ENCODE peak calls at places on chromosomes 13 and 19, in four cellular contexts. J is MG63, B is tibial artery, A is lower leg skin. X is an unnamed sample.
A peak's percentile ranks its signal among the peaks of the same experiment; 100 is the strongest.

GRCh38 chr13:113550453-113550852 is 34.1 kb upstream of the TFDP1 start:
- DNase-seq in J (no peak), B (no peak), A (no peak), X (no peak)

GRCh38 chr19:55678121-55678671 is 3.2 kb downstream of the EPN1 start:
- DNase-seq in J (no peak), B (peak; percentile 62), A (no peak), X (no peak)

GRCh38 chr13:39684531-39685137 is 29.2 kb downstream of the COG6 start:
- DNase-seq in J (no peak), B (no peak), A (no peak), X (no peak)

GRCh38 chr13:101127741-101128353 is 288.5 kb downstream of the NALCN start:
- DNase-seq in J (peak; percentile 4), B (no peak), A (no peak), X (peak; percentile 63)

GRCh38 chr13:40503026-40503425 is 163.4 kb downstream of the FOXO1 start:
- DNase-seq in J (no peak), B (no peak), A (no peak), X (no peak)

GRCh38 chr19:24140099-24140498 is 53.1 kb downstream of the ZNF254 start:
- DNase-seq in J (peak; percentile 12), B (no peak), A (no peak), X (no peak)

GRCh38 chr19:19211499-19212432 is at the start of gene NCAN:
- DNase-seq in J (no peak), B (no peak), A (no peak), X (no peak)

GRCh38 chr19:19105365-19106060 is 32.8 kb downstream of the TMEM161A start:
- DNase-seq in J (no peak), B (no peak), A (no peak), X (peak; percentile 85)

GRCh38 chr13:43285891-43286602 is 262.7 kb downstream of the DNAJC15 start:
- DNase-seq in J (peak; percentile 95), B (peak; percentile 26), A (no peak), X (no peak)

GRCh38 chr19:10625003-10625761 is at the start of gene SLC44A2:
- DNase-seq in J (peak; percentile 61), B (peak; percentile 65), A (no peak), X (no peak)

GRCh38 chr13:34038326-34039068 is 220.5 kb downstream of the RFC3 start:
- DNase-seq in J (no peak), B (no peak), A (no peak), X (no peak)
- H3K4me3 ChIP-seq in J (no peak overlapping the region), B (no peak overlapping the region), A (no peak overlapping the region), X (no peak overlapping the region)

GRCh38 chr13:110713981-110714797 is 689 bp downstream of the ING1 start:
- DNase-seq in J (peak; percentile 50), B (peak; percentile 41), A (peak; percentile 57), X (peak; percentile 67)

GRCh38 chr13:110712849-110713641 is 455 bp upstream of the ING1 start:
- DNase-seq in J (peak; percentile 98), B (peak; percentile 100), A (peak; percentile 99), X (peak; percentile 96)

GRCh38 chr13:110713642-110713952 is at the start of gene ING1:
- DNase-seq in J (no peak), B (no peak), A (no peak), X (no peak)

GRCh38 chr13:110712081-110712848 is 1.2 kb upstream of the ING1 start:
- DNase-seq in J (peak; percentile 84), B (peak; percentile 79), A (peak; percentile 77), X (peak; percentile 89)

DNA sequence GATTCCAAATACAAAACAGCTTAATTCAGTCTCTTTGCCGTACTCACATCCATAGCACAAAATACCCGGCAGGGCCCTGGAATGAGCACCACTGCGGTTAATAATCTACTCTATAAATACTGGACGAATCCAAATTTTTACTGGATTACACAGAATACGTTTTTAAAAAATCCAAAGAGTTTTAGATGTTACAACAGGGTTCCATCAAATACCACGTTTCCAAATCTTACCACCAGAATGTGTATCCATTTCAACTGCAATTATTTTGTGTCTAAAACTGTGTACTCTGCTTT is 1.8 kb upstream of the ING1 start:
- DNase-seq in J (no peak), B (no peak), A (no peak), X (no peak)
- H3K4me3 ChIP-seq in J (peak overlapping the region; percentile 85), B (peak overlapping the region; percentile 98), A (peak overlapping the region; percentile 82), X (peak overlapping the region; percentile 78)

GRCh38 chr19:6767357-6768235 is at the start of gene SH2D3A:
- DNase-seq in J (no peak), B (no peak), A (peak; percentile 87), X (peak; percentile 95)

GRCh38 chr19:6766357-6767080 is 716 bp downstream of the SH2D3A start:
- DNase-seq in J (no peak), B (no peak), A (no peak), X (no peak)

GRCh38 chr19:6765738-6766356 is 1.4 kb downstream of the SH2D3A start:
- DNase-seq in J (no peak), B (no peak), A (peak; percentile 80), X (no peak)

GRCh38 chr19:6768236-6768785 is 1.1 kb upstream of the SH2D3A start:
- DNase-seq in J (no peak), B (no peak), A (no peak), X (no peak)

GRCh38 chr19:6767081-6767356 is 216 bp downstream of the SH2D3A start:
- DNase-seq in J (no peak), B (no peak), A (no peak), X (peak; percentile 43)
- H3K4me3 ChIP-seq in J (no peak overlapping the region), B (peak overlapping the region; percentile 23), A (no peak overlapping the region), X (peak overlapping the region; percentile 51)

GRCh38 chr19:41324921-41325639 is 15.1 kb downstream of the CCDC97 start:
- DNase-seq in J (peak; percentile 77), B (peak; percentile 60), A (peak; percentile 51), X (no peak)
- H3K4me3 ChIP-seq in J (no peak overlapping the region), B (peak overlapping the region; percentile 53), A (no peak overlapping the region), X (no peak overlapping the region)

X was measured in HAP-1.